ENCODE peak calls at places on chromosomes 11 and 22, in nine cellular contexts. One of them, this sample, is unnamed.

GRCh38 chr11:71209656-71210055 is 42.7 kb downstream of the SHANK2 start:
- DNase-seq in ovary: no peak
- DNase-seq in PC-3: no peak
- DNase-seq in DND-41: no peak
- DNase-seq in HFFc6: no peak
- DNase-seq in CD4-positive, alpha-beta T cell: no peak
- DNase-seq in endodermal cell: no peak
- DNase-seq in foreskin fibroblast: no peak
- DNase-seq in GM12865: no peak
- DNase-seq in this sample: no peak

GRCh38 chr22:26245001-26245400 is 75.7 kb downstream of the SEZ6L start:
- DNase-seq in ovary: no peak
- DNase-seq in PC-3: no peak
- DNase-seq in DND-41: no peak
- DNase-seq in HFFc6: no peak
- DNase-seq in CD4-positive, alpha-beta T cell: no peak
- DNase-seq in endodermal cell: no peak
- DNase-seq in foreskin fibroblast: no peak
- DNase-seq in GM12865: no peak
- DNase-seq in this sample: no peak

GRCh38 chr11:59833602-59834001 is 11.7 kb downstream of the CBLIF start:
- DNase-seq in ovary: no peak
- DNase-seq in PC-3: no peak
- DNase-seq in DND-41: no peak
- DNase-seq in HFFc6: no peak
- DNase-seq in CD4-positive, alpha-beta T cell: no peak
- DNase-seq in endodermal cell: no peak
- DNase-seq in foreskin fibroblast: no peak
- DNase-seq in GM12865: no peak
- DNase-seq in this sample: no peak

GRCh38 chr11:86803136-86803535 is 2.8 kb downstream of the PRSS23 start:
- DNase-seq in ovary: no peak
- DNase-seq in PC-3: no peak
- DNase-seq in DND-41: no peak
- DNase-seq in HFFc6: no peak
- DNase-seq in CD4-positive, alpha-beta T cell: no peak
- DNase-seq in endodermal cell: no peak
- DNase-seq in foreskin fibroblast: no peak
- DNase-seq in GM12865: no peak
- DNase-seq in this sample: no peak

GRCh38 chr22:36541831-36542391 is 12.9 kb upstream of the EIF3D start:
- DNase-seq in ovary: no peak
- DNase-seq in PC-3: peak; percentile 94
- DNase-seq in DND-41: no peak
- DNase-seq in HFFc6: peak; percentile 94
- DNase-seq in CD4-positive, alpha-beta T cell: no peak
- DNase-seq in endodermal cell: no peak
- DNase-seq in foreskin fibroblast: peak; percentile 81
- DNase-seq in GM12865: no peak
- DNase-seq in this sample: no peak

GRCh38 chr11:57399928-57400578 is 9.6 kb upstream of the PRG2 start:
- DNase-seq in ovary: no peak
- DNase-seq in PC-3: no peak
- DNase-seq in DND-41: no peak
- DNase-seq in HFFc6: no peak
- DNase-seq in CD4-positive, alpha-beta T cell: no peak
- DNase-seq in endodermal cell: no peak
- DNase-seq in foreskin fibroblast: no peak
- DNase-seq in GM12865: no peak
- DNase-seq in this sample: no peak

GRCh38 chr11:26842883-26843282 is 121.0 kb upstream of the SLC5A12 start:
- DNase-seq in ovary: no peak
- DNase-seq in PC-3: no peak
- DNase-seq in DND-41: no peak
- DNase-seq in HFFc6: no peak
- DNase-seq in CD4-positive, alpha-beta T cell: no peak
- DNase-seq in endodermal cell: no peak
- DNase-seq in foreskin fibroblast: peak; percentile 39
- DNase-seq in GM12865: no peak
- DNase-seq in this sample: no peak

GRCh38 chr11:117621226-117621625 is 175.8 kb downstream of the DSCAML1 start:
- DNase-seq in ovary: no peak
- DNase-seq in PC-3: peak; percentile 56
- DNase-seq in DND-41: peak; percentile 20
- DNase-seq in HFFc6: peak; percentile 4
- DNase-seq in CD4-positive, alpha-beta T cell: no peak
- DNase-seq in endodermal cell: no peak
- DNase-seq in foreskin fibroblast: peak; percentile 43
- DNase-seq in GM12865: peak; percentile 44
- DNase-seq in this sample: no peak

GRCh38 chr11:100849009-100849913 is 162.2 kb downstream of the ARHGAP42 start:
- DNase-seq in ovary: no peak
- DNase-seq in PC-3: no peak
- DNase-seq in DND-41: no peak
- DNase-seq in HFFc6: peak; percentile 79
- DNase-seq in CD4-positive, alpha-beta T cell: no peak
- DNase-seq in endodermal cell: no peak
- DNase-seq in foreskin fibroblast: peak; percentile 92
- DNase-seq in GM12865: no peak
- DNase-seq in this sample: no peak

GRCh38 chr11:2693271-2693833 is 6.4 kb downstream of the KCNQ1OT1 start:
- DNase-seq in ovary: no peak
- DNase-seq in PC-3: no peak
- DNase-seq in DND-41: no peak
- DNase-seq in HFFc6: no peak
- DNase-seq in CD4-positive, alpha-beta T cell: no peak
- DNase-seq in endodermal cell: peak; percentile 98
- DNase-seq in foreskin fibroblast: no peak
- DNase-seq in GM12865: no peak
- DNase-seq in this sample: no peak

GRCh38 chr11:8032122-8032521 is 45.0 kb downstream of the EIF3F start:
- DNase-seq in ovary: no peak
- DNase-seq in PC-3: no peak
- DNase-seq in DND-41: no peak
- DNase-seq in HFFc6: no peak
- DNase-seq in CD4-positive, alpha-beta T cell: no peak
- DNase-seq in endodermal cell: no peak
- DNase-seq in foreskin fibroblast: no peak
- DNase-seq in GM12865: no peak
- DNase-seq in this sample: no peak

GRCh38 chr11:86068138-86068861 is 584 bp downstream of the PICALM start:
- DNase-seq in ovary: peak; percentile 54
- DNase-seq in PC-3: peak; percentile 6
- DNase-seq in DND-41: peak; percentile 50
- DNase-seq in HFFc6: no peak
- DNase-seq in CD4-positive, alpha-beta T cell: peak; percentile 30
- DNase-seq in endodermal cell: peak; percentile 74
- DNase-seq in foreskin fibroblast: peak; percentile 38
- DNase-seq in GM12865: peak; percentile 56
- DNase-seq in this sample: peak; percentile 13

GRCh38 chr11:83042966-83043711 is 28.6 kb downstream of the RAB30 start:
- DNase-seq in ovary: no peak
- DNase-seq in PC-3: no peak
- DNase-seq in DND-41: no peak
- DNase-seq in HFFc6: peak; percentile 17
- DNase-seq in CD4-positive, alpha-beta T cell: no peak
- DNase-seq in endodermal cell: no peak
- DNase-seq in foreskin fibroblast: peak; percentile 66
- DNase-seq in GM12865: no peak
- DNase-seq in this sample: no peak

DNA sequence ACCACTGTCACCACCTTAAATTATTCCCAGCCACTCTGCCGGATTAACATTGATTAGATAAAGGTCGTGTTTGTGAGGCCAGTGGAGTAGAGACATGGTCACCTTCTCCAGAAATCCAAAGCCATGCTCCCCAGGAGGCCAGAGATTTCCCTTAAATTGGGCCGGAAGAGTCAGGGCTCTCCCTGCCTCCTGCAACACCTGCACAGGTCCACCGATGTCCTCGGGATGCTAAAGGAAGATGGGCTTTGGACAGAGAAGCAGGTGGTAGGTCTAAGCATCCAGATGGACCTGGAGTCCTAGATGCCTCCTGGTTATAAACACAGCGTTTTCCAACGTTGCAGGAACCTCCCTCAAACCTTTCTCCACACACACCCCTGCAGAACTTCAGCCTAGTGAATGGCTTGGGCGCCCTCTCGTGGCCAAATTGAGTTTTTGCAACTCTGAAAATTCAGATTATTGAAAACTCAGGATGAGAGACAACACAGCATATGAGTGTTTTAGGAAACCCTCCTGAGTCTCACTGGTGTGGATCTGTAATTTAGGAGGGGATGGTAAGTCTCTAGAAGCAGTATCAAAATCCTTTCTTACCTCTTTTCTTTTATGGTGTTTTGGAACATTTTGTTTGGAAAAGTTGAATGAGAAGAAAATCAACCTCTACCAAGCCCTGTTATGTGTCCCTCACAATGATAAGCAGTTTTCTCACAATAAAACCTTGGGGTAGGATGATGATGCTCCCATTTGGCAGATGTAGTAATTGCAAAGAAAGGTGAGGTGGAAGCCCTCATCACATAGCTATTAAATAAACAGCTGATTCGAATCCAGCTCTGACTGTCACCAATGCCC is 109.6 kb downstream of the RRAS2 start:
- DNase-seq in ovary: peak; percentile 72
- DNase-seq in PC-3: peak; percentile 77
- DNase-seq in DND-41: peak; percentile 65
- DNase-seq in HFFc6: peak; percentile 46
- DNase-seq in CD4-positive, alpha-beta T cell: peak; percentile 62
- DNase-seq in endodermal cell: peak; percentile 88
- DNase-seq in foreskin fibroblast: peak; percentile 75
- DNase-seq in GM12865: peak; percentile 63
- DNase-seq in this sample: peak; percentile 77
- TF ChIP-seq CTCF in ovary: peak; percentile 87
- TF ChIP-seq CTCF in PC-3: peak; percentile 94
- TF ChIP-seq CTCF in DND-41: peak; percentile 94
- TF ChIP-seq CTCF in HFFc6: peak; percentile 97
- TF ChIP-seq CTCF in CD4-positive, alpha-beta T cell: peak; percentile 98
- TF ChIP-seq CTCF in endodermal cell: peak; percentile 93
- TF ChIP-seq CTCF in foreskin fibroblast: peak; percentile 71
- TF ChIP-seq CTCF in GM12865: peak; percentile 77
- TF ChIP-seq CTCF in this sample: peak; percentile 96

DNA sequence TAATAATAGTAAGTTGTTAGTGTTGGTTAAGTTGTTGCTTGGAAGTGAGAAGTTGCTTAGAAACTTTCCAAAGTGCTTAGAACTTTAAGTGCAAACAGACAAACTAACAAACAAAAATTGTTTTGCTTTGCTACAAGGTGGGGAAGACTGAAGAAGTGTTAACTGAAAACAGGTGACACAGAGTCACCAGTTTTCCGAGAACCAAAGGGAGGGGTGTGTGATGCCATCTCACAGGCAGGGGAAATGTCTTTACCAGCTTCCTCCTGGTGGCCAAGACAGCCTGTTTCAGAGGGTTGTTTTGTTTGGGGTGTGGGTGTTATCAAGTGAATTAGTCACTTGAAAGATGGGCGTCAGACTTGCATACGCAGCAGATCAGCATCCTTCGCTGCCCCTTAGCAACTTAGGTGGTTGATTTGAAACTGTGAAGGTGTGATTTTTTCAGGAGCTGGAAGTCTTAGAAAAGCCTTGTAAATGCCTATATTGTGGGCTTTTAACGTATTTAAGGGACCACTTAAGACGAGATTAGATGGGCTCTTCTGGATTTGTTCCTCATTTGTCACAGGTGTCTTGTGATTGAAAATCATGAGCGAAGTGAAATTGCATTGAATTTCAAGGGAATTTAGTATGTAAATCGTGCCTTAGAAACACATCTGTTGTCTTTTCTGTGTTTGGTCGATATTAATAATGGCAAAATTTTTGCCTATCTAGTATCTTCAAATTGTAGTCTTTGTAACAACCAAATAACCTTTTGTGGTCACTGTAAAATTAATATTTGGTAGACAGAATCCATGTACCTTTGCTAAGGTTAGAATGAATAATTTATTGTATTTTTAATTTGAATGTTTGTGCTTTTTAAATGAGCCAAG is 2.7 kb downstream of the NEAT1 start:
- DNase-seq in ovary: peak; percentile 37
- DNase-seq in PC-3: peak; percentile 77
- DNase-seq in DND-41: peak; percentile 81
- DNase-seq in HFFc6: peak; percentile 87
- DNase-seq in CD4-positive, alpha-beta T cell: peak; percentile 75
- DNase-seq in endodermal cell: peak; percentile 77
- DNase-seq in foreskin fibroblast: peak; percentile 75
- DNase-seq in GM12865: peak; percentile 84
- DNase-seq in this sample: no peak
- TF ChIP-seq CTCF in ovary: peak; percentile 45
- TF ChIP-seq CTCF in PC-3: peak; percentile 6
- TF ChIP-seq CTCF in DND-41: peak; percentile 49
- TF ChIP-seq CTCF in HFFc6: peak; percentile 44
- TF ChIP-seq CTCF in CD4-positive, alpha-beta T cell: peak; percentile 31
- TF ChIP-seq CTCF in endodermal cell: peak; percentile 58
- TF ChIP-seq CTCF in foreskin fibroblast: no peak
- TF ChIP-seq CTCF in GM12865: no peak
- TF ChIP-seq CTCF in this sample: peak; percentile 29

DNA sequence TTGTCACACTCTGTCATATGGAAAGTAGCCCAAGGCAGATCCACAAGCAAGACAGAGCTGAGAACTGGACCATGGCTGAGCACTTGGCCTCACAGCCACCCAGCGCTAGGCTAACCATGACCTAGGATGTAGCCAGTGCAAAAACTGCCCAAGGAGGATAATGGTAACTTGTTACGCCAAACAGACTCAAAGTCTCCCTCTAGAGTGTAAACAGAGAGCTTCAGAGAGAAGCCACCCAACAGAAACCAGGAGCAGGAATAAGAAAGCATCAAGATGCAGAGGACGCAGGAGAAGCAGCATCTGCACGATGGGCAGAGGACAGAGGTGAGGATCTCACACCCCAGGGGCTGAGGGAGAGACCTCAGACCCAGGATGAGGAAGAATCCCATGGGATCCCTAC is 97.9 kb downstream of the RCN1 start:
- DNase-seq in ovary: no peak
- DNase-seq in PC-3: no peak
- DNase-seq in DND-41: no peak
- DNase-seq in HFFc6: no peak
- DNase-seq in CD4-positive, alpha-beta T cell: no peak
- DNase-seq in endodermal cell: no peak
- DNase-seq in foreskin fibroblast: no peak
- DNase-seq in GM12865: peak; percentile 33
- DNase-seq in this sample: no peak
- TF ChIP-seq CTCF in ovary: no peak
- TF ChIP-seq CTCF in PC-3: peak; percentile 41
- TF ChIP-seq CTCF in DND-41: peak; percentile 30
- TF ChIP-seq CTCF in HFFc6: peak; percentile 17
- TF ChIP-seq CTCF in CD4-positive, alpha-beta T cell: no peak
- TF ChIP-seq CTCF in endodermal cell: peak; percentile 36
- TF ChIP-seq CTCF in foreskin fibroblast: no peak
- TF ChIP-seq CTCF in GM12865: peak; percentile 28
- TF ChIP-seq CTCF in this sample: no peak

DNA sequence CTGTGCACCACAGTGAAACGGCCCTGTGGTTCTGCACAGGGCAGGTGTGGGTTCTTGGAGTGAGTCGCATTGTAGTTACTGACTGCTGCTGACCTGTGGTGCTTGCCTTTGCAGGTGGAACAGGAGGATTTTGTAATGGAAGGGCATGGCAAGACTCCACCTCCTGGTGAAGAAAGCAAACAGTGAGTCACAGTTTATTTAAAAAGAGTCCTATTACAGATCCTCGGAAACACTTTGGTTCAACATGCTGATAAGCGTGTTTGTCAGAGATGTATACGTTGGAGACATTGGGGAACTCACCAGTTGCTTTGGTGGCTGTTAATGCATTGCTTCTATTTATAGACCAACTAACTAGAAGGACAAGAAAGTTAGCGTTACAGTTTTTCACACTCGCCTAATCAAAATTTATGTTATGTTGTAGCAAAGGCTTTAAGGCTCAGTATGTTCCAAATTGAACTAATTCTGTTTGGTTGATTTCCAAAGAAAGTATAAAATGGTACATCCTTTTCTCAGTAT is 21.7 kb upstream of the TNRC6B start:
- DNase-seq in ovary: no peak
- DNase-seq in PC-3: peak; percentile 87
- DNase-seq in DND-41: no peak
- DNase-seq in HFFc6: peak; percentile 42
- DNase-seq in CD4-positive, alpha-beta T cell: no peak
- DNase-seq in endodermal cell: peak; percentile 68
- DNase-seq in foreskin fibroblast: peak; percentile 63
- DNase-seq in GM12865: peak; percentile 21
- DNase-seq in this sample: no peak
- TF ChIP-seq CTCF in ovary: peak; percentile 21
- TF ChIP-seq CTCF in PC-3: no peak
- TF ChIP-seq CTCF in DND-41: peak; percentile 17
- TF ChIP-seq CTCF in HFFc6: peak; percentile 61
- TF ChIP-seq CTCF in CD4-positive, alpha-beta T cell: no peak
- TF ChIP-seq CTCF in endodermal cell: peak; percentile 49
- TF ChIP-seq CTCF in foreskin fibroblast: peak; percentile 5
- TF ChIP-seq CTCF in GM12865: no peak
- TF ChIP-seq CTCF in this sample: no peak